ENCODE peak calls at places on chromosomes 12 and 14, in five cellular contexts. D is A549, C is H1, Q is K562, B is IMR-90. E is an unnamed sample.

GRCh38 chr12:69196302-69197288 is 42.8 kb upstream of the CPSF6 start:
- DNase-seq in C (no peak), D (no peak), B (peak; percentile 9), Q (peak; percentile 12), E (peak; percentile 10)

GRCh38 chr12:321606-322326 is 59.1 kb upstream of the SLC6A13 start:
- DNase-seq in Q (no peak), C (no peak), B (no peak), D (no peak), E (peak; percentile 30)

GRCh38 chr12:116201908-116202307 is 75.6 kb downstream of the MED13L start:
- DNase-seq in Q (no peak), D (no peak), B (peak; percentile 53), C (no peak), E (no peak)

GRCh38 chr14:32986791-32987545 is 48.3 kb downstream of the NPAS3 start:
- DNase-seq in C (no peak), Q (no peak), B (no peak), D (no peak), E (no peak)

GRCh38 chr12:109934026-109934425 is 34.0 kb downstream of the TCHP start:
- DNase-seq in Q (no peak), C (no peak), D (peak; percentile 28), B (peak; percentile 52), E (no peak)

GRCh38 chr12:25775968-25776367 is 182.5 kb upstream of the RASSF8 start:
- DNase-seq in D (no peak), C (no peak), Q (no peak), B (peak; percentile 31), E (no peak)

GRCh38 chr12:53413485-53414215 is 10.0 kb upstream of the AMHR2 start:
- DNase-seq in C (no peak), Q (no peak), B (no peak), D (no peak), E (no peak)

GRCh38 chr14:105138021-105138541 is 30.5 kb downstream of the JAG2 start:
- DNase-seq in Q (no peak), B (no peak), C (no peak), D (no peak), E (no peak)

GRCh38 chr14:42994001-42994736 is 1387.5 kb downstream of the LRFN5 start:
- DNase-seq in B (peak; percentile 79), C (no peak), D (peak; percentile 3), Q (no peak), E (no peak)

GRCh38 chr12:88638956-88639355 is 58.7 kb upstream of the KITLG start:
- DNase-seq in C (no peak), B (peak; percentile 50), D (no peak), Q (no peak), E (no peak)

GRCh38 chr14:53670701-53671100 is 285.9 kb downstream of the BMP4 start:
- DNase-seq in D (no peak), B (peak; percentile 89), C (no peak), Q (no peak), E (peak; percentile 3)

GRCh38 chr12:69096669-69097364 is 142.6 kb upstream of the CPSF6 start:
- DNase-seq in B (no peak), Q (no peak), D (no peak), C (no peak), E (no peak)

GRCh38 chr12:578743-579449 is 84.3 kb downstream of the NINJ2 start:
- DNase-seq in Q (no peak), C (no peak), B (no peak), D (no peak), E (no peak)

GRCh38 chr12:68899251-68899771 is 33.7 kb downstream of the CPM start:
- DNase-seq in Q (no peak), D (peak; percentile 25), B (peak; percentile 59), C (no peak), E (peak; percentile 46)

GRCh38 chr12:34287437-34287836 is 265.1 kb downstream of the ALG10 start:
- DNase-seq in Q (no peak), D (no peak), C (no peak), B (no peak), E (no peak)

GRCh38 chr14:65704850-65705249 is 292.3 kb downstream of the FUT8 start:
- DNase-seq in Q (no peak), D (no peak), B (no peak), C (no peak), E (no peak)

GRCh38 chr14:103593577-103593976 is 30.8 kb downstream of the COA8 start:
- DNase-seq in B (no peak), D (no peak), Q (no peak), C (no peak), E (no peak)

GRCh38 chr14:103594265-103594664 is 31.5 kb downstream of the COA8 start:
- DNase-seq in Q (no peak), D (no peak), B (peak; percentile 74), C (no peak), E (peak; percentile 70)

GRCh38 chr14:103600503-103600902 is 28.5 kb upstream of the KLC1 start:
- DNase-seq in B (no peak), C (no peak), Q (no peak), D (no peak), E (no peak)

DNA sequence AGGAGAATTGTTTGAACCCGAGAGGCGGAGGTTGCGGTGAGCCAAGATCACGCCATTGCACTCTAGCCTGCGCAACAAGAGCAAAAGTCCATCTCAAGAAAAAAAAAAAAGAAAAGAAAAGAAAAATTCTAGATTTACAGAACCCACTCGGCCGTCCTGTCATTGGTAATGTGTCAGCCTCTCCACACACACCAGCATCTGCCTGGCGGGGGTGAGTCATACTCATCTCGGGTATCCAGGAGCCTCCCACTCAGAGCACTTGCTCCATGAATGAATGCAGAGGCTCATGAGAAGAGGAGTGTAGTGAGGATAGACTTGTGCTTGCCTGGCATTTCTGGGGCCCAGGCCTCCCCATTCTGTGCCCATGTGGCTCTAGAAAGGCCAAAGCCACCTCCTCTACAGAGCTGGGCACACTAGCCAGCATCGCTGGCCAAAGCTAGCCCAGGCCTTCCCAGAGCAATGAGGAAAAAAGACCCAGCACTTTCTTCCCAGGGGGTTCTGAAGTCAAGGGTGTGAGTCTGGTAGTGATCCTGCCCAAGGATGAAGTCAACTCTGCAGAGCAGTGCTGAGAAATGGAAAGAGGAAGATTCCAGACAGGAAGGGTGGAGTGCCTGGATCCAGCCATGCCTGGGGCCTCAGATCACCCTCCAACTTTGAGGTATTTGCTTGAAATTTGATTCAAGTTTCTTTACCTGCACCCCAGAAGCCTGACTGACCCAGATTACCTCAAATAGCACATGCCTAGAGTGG is 31.2 kb upstream of the KLC1 start:
- DNase-seq in C (no peak), B (peak; percentile 95), Q (peak; percentile 51), D (peak; percentile 73), E (no peak)
- TF ChIP-seq MAFK in C (no peak), B (no peak), Q (no peak), D (no peak), E (no peak)

GRCh38 chr12:98446060-98446459 is 69.3 kb upstream of the TMPO start:
- DNase-seq in C (no peak), B (no peak), Q (no peak), D (no peak), E (no peak)

GRCh38 chr12:98439471-98440164 is 75.8 kb upstream of the TMPO start:
- DNase-seq in D (no peak), Q (no peak), B (no peak), C (no peak), E (no peak)

GRCh38 chr12:98438826-98439225 is 76.6 kb upstream of the TMPO start:
- DNase-seq in B (no peak), Q (no peak), D (no peak), C (no peak), E (no peak)

GRCh38 chr12:98440165-98440581 is 75.2 kb upstream of the TMPO start:
- DNase-seq in D (no peak), B (peak; percentile 95), C (no peak), Q (peak; percentile 87), E (no peak)
- TF ChIP-seq MAFK in D (no peak), B (peak; percentile 46), C (no peak), Q (peak; percentile 40), E (no peak)

DNA sequence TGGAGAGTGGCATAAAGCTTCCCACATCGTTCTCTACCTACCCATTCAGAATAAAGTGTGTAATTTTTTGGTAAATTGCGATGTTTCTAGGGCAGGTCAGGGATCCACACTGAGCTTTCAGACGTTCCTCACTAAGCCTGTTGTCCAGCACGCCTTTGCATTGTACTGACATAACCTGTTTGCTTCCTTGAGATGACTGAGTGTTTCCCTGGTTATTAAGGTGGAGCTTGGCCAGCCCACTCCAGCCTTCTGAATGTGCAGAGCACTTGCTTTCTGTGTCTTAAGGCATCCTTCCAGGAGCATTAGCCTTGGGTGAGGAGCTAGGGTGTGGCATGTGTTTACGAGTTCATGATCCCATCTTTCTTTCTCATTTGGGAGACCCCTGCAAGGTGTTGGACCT is 96.4 kb downstream of the TMEM260 start:
- DNase-seq in C (no peak), D (no peak), Q (no peak), B (no peak), E (no peak)
- TF ChIP-seq MAFK in C (no peak), D (no peak), Q (no peak), B (no peak), E (no peak)

GRCh38 chr14:68982581-68982980 is 3.5 kb upstream of the ACTN1 start:
- DNase-seq in C (no peak), B (peak; percentile 49), D (no peak), Q (no peak), E (no peak)

GRCh38 chr14:68979722-68980552 is 835 bp upstream of the ACTN1 start:
- DNase-seq in B (peak; percentile 63), C (no peak), Q (peak; percentile 41), D (peak; percentile 59), E (no peak)

GRCh38 chr14:68979021-68979721 is at the start of gene ACTN1:
- DNase-seq in Q (peak; percentile 94), B (peak; percentile 97), D (peak; percentile 97), C (peak; percentile 87), E (peak; percentile 94)

GRCh38 chr14:68981539-68981976 is 2.5 kb upstream of the ACTN1 start:
- DNase-seq in D (no peak), B (peak; percentile 91), C (no peak), Q (no peak), E (no peak)

GRCh38 chr14:68981124-68981523 is 2.0 kb upstream of the ACTN1 start:
- DNase-seq in C (no peak), B (no peak), D (no peak), Q (no peak), E (no peak)
- TF ChIP-seq MAFK in C (no peak), B (no peak), D (no peak), Q (no peak), E (no peak)

DNA sequence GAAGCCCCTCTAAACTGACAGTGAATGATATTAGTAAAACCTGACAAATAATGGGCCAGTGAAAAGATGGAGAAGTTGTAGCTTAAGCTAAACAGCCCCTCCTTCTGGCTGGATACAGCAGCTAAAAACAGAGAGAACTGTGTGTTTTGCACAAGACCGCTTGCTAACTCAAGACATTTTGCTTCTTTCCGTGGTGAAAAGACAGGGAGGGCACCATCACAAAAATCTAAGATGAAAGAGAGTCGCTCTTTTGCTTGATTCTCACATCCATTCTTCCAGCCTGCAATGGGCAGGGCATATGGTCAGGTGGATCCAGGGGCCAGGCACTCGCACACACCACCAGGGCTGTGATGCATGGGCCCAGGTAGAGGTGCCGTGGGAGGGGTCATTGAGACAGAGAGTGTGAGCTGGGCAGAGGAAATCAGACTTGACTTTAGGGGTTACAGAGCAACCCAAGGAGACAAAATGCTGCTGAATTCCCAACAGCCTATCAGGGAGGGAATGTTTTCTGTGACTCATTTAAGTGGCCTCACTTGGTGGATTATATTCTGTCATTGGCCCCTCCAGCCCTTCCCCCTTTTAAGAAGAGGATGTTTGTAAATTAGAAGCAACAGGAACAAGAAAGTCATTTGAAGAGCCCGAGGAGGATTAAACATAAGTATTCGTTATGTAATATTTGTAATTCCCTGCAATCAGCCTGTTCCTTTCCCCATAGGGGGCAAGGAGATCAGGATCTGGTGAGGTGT is 12.2 kb downstream of the EMP1 start:
- DNase-seq in B (peak; percentile 53), Q (no peak), D (peak; percentile 38), C (no peak), E (no peak)
- TF ChIP-seq MAFK in B (no peak), Q (no peak), D (no peak), C (no peak), E (no peak)

E was measured in HepG2.